ENCODE peak calls at places on chromosomes 3 and 15, in four cellular contexts. M is HCT116, N is HepG2, G is K562. F is an unnamed sample.
A peak's percentile ranks its signal among the peaks of the same experiment; 100 is the strongest.

GRCh38 chr3:62696011-62696410 is 179.2 kb downstream of the CADPS start:
- DNase-seq in G (no peak), N (no peak), M (no peak), F (no peak)

GRCh38 chr15:41429003-41429890 is 12.4 kb downstream of the RTF1 start:
- DNase-seq in N (no peak), G (no peak), M (no peak), F (no peak)

GRCh38 chr3:178195824-178196223 is 340.4 kb upstream of the KCNMB2 start:
- DNase-seq in M (no peak), G (peak; percentile 56), N (no peak), F (no peak)

GRCh38 chr15:52857471-52857870 is 67.3 kb upstream of the ONECUT1 start:
- DNase-seq in M (no peak), G (no peak), N (no peak), F (no peak)

GRCh38 chr3:138833908-138834358 is 795 bp downstream of the PIK3CB start:
- DNase-seq in M (no peak), G (peak; percentile 45), N (no peak), F (no peak)

GRCh38 chr3:10074666-10075065 is 33.4 kb downstream of the FANCD2OS start:
- DNase-seq in M (no peak), G (no peak), N (no peak), F (no peak)

GRCh38 chr15:60005352-60006202 is 1.5 kb downstream of the FOXB1 start:
- DNase-seq in G (no peak), M (no peak), N (no peak), F (no peak)

GRCh38 chr3:71450162-71450561 is 133.4 kb downstream of the FOXP1 start:
- DNase-seq in M (no peak), G (no peak), N (peak; percentile 16), F (no peak)

GRCh38 chr3:107938128-107938527 is 152.7 kb downstream of the CD47 start:
- DNase-seq in N (peak; percentile 4), G (peak; percentile 11), M (peak; percentile 21), F (no peak)

GRCh38 chr15:27250223-27250622 is 279.2 kb downstream of the GABRG3 start:
- DNase-seq in M (no peak), G (peak; percentile 22), N (no peak), F (no peak)

GRCh38 chr3:79366414-79366813 is 401.4 kb downstream of the ROBO1 start:
- DNase-seq in M (no peak), N (no peak), G (no peak), F (no peak)

GRCh38 chr3:12521010-12521409 is 24.3 kb downstream of the MKRN2OS start:
- DNase-seq in M (no peak), N (no peak), G (no peak), F (no peak)

DNA sequence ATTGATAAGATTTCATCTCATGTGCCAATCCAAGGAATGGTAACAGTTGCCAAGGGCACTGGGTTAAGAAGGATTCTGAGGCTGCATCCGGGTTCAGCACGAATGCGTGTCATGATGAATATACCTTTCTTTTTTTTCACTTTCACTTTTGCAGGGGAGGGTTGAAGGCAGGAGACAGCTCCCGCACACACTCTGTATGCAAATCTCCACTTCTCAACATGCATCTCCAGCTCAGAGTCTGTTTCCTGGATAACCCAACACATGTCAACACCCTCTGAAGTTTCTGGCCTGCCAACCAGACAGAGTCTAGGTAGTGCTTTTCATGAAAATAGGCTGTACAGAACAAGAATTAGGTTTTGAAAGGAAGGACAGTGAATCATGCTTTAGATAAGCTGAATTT is 21.6 kb downstream of the B4GALT4 start:
- DNase-seq in N (no peak), G (no peak), M (no peak), F (no peak)
- TF ChIP-seq TCF7L2 in N (no peak), G (no peak), M (no peak), F (no peak)

GRCh38 chr15:78453447-78453846 is 15.4 kb downstream of the IREB2 start:
- DNase-seq in G (no peak), N (no peak), M (no peak), F (no peak)

GRCh38 chr15:78449220-78449999 is 11.4 kb downstream of the IREB2 start:
- DNase-seq in G (no peak), N (peak; percentile 8), M (no peak), F (no peak)

GRCh38 chr15:78452485-78452884 is 14.5 kb downstream of the IREB2 start:
- DNase-seq in M (no peak), N (no peak), G (no peak), F (no peak)

GRCh38 chr15:78448441-78449219 is 10.6 kb downstream of the IREB2 start:
- DNase-seq in N (no peak), M (no peak), G (no peak), F (no peak)

DNA sequence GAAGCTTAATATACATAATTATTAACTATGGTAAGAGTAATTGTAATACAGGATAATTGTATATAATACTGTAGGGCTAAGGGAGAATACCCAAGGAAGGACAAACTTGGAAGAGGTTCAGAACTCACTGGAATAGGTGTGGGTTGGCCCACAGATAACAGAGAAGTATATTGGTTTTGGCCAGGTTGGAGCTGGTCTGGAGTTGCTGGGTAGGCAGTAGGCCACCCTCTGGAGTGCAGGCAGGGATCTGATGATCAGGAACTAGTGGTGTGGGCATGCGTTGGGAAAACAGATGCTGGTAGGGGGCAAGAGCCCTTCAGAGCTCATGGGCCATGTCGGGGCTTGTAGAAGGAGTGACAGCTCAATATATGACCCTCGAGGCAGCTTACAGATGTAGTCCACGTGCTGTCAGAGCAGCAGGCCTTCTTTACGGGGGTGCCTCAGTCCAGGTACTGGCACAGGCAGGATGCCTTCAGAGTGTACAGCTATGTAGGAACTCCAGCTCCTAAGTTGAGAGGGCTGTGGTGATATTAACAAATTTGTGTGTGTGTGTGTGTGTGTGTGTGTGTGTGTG is 12.4 kb downstream of the IREB2 start:
- DNase-seq in M (no peak), N (no peak), G (no peak), F (no peak)
- TF ChIP-seq POLR2AphosphoS5 in M (no peak), N (no peak), G (no peak), F (no peak)

GRCh38 chr3:4011136-4011535 is 211.9 kb downstream of the LRRN1 start:
- DNase-seq in M (no peak), N (no peak), G (no peak), F (no peak)
- TF ChIP-seq TCF7L2 in M (no peak), N (no peak), G (no peak), F (no peak)

GRCh38 chr3:58158427-58159153 is 52.2 kb downstream of the DNASE1L3 start:
- DNase-seq in G (no peak), N (no peak), M (no peak), F (no peak)
- TF ChIP-seq POLR2AphosphoS5 in G (no peak), N (no peak), M (no peak), F (no peak)

DNA sequence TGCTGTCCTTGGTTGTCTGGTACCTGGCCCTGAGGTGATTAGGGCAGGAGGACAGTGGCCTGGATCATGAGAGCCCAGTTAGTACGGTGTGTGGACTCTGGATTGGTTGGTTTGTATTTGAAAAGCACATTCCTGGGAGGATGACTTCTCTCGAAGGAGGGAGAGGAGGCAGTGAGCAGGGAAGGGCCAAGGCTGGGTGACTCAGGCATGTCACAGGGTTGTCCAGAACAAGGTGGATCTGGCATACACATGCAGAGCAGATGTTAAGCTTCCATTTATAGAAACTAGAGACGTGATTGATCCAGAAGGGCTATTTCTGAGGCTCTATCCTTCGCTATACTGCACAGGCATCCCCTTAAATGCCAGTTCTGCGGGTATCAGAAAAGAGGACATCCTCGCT is 34.4 kb downstream of the FAM240A start:
- DNase-seq in G (no peak), M (no peak), N (no peak), F (no peak)
- TF ChIP-seq TCF7L2 in G (no peak), M (no peak), N (no peak), F (no peak)

F was measured in Panc1.